ENCODE peak calls at places on chromosomes 11 and 22, in nine cellular contexts. D is lung; P is stimulated activated CD4-positive, alpha-beta T cell treated with anti-CD3 and anti-CD28 coated beads, Interleukin-15, amount 100 ng/mL, for 48 hours; M is mucosa of descending colon; Z is Caki2; Q is astrocyte of the spinal cord; K is A549; T is NCI-H748 treated with DMSO at 0.1 percent for 48 hours; S is CD4-positive, alpha-beta memory T cell. I is an unnamed sample.

GRCh38 chr22:46056169-46057041 is 79.4 kb upstream of the WNT7B start:
- DNase-seq in D (no peak), Q (peak; percentile 60), M (no peak), T (no peak), P (no peak), K (no peak), S (no peak), Z (no peak), I (no peak)

GRCh38 chr22:17192186-17192585 is 27.0 kb downstream of the ADA2 start:
- DNase-seq in Q (no peak), P (no peak), D (no peak), K (no peak), Z (no peak), T (no peak), S (no peak), M (no peak), I (no peak)

GRCh38 chr22:50118557-50119168 is 28.9 kb downstream of the MOV10L1 start:
- DNase-seq in P (no peak), S (no peak), T (no peak), K (peak; percentile 62), Z (no peak), Q (peak; percentile 91), M (no peak), D (peak; percentile 38), I (no peak)

GRCh38 chr22:22884010-22884887 is 3.4 kb upstream of the IGLL5 start:
- DNase-seq in D (peak; percentile 58), M (peak; percentile 84), Q (peak; percentile 13), S (peak; percentile 77), K (peak; percentile 65), Z (peak; percentile 57), P (peak; percentile 59), T (peak; percentile 29), I (peak; percentile 77)

GRCh38 chr22:45413368-45414211 is at the start of the genes RIBC2 and SMC1B:
- DNase-seq in T (peak; percentile 85), P (peak; percentile 86), D (peak; percentile 68), K (peak; percentile 91), M (peak; percentile 82), S (peak; percentile 80), Q (peak; percentile 79), Z (peak; percentile 95), I (peak; percentile 88)

GRCh38 chr11:77300695-77301094 is 791 bp downstream of the GDPD4 start:
- DNase-seq in M (no peak), Z (no peak), P (no peak), K (peak; percentile 13), T (no peak), S (no peak), Q (no peak), D (no peak), I (no peak)

GRCh38 chr11:133007020-133007584 is 525.2 kb downstream of the OPCML start:
- DNase-seq in S (no peak), M (no peak), Q (no peak), P (no peak), T (no peak), D (no peak), Z (no peak), K (no peak), I (no peak)

GRCh38 chr11:83006877-83007330 is 64.8 kb downstream of the RAB30 start:
- DNase-seq in S (no peak), T (no peak), D (no peak), K (no peak), Z (no peak), M (no peak), Q (no peak), P (peak; percentile 4), I (no peak)

GRCh38 chr11:24386551-24387404 is 110.1 kb upstream of the LUZP2 start:
- DNase-seq in S (no peak), M (peak; percentile 5), D (no peak), Z (peak; percentile 14), Q (peak; percentile 50), T (no peak), K (peak; percentile 18), P (no peak), I (no peak)

GRCh38 chr11:93000511-93001476 is 31.3 kb downstream of the MTNR1B start:
- DNase-seq in T (no peak), S (no peak), P (no peak), M (no peak), K (peak; percentile 87), D (no peak), Z (peak; percentile 69), Q (peak; percentile 75), I (no peak)

GRCh38 chr11:2315395-2316168 is 13.8 kb downstream of the TSPAN32 start:
- DNase-seq in P (no peak), Z (no peak), S (no peak), K (no peak), D (no peak), Q (no peak), M (no peak), T (no peak), I (no peak)

GRCh38 chr11:119336744-119337469 is 2.6 kb downstream of the RNF26 start:
- DNase-seq in D (no peak), K (no peak), M (no peak), S (no peak), Q (no peak), Z (no peak), P (no peak), T (no peak), I (no peak)

GRCh38 chr11:12161137-12161536 is 50.7 kb downstream of the MICAL2 start:
- DNase-seq in P (no peak), Z (no peak), S (no peak), Q (no peak), M (no peak), D (no peak), K (no peak), T (no peak), I (no peak)

GRCh38 chr11:88377661-88378060 is 40.1 kb upstream of the CTSC start:
- DNase-seq in M (no peak), P (no peak), S (no peak), T (no peak), Z (no peak), D (no peak), K (no peak), Q (no peak), I (no peak)

GRCh38 chr11:115678942-115679341 is 174.7 kb upstream of the CADM1 start:
- DNase-seq in Z (no peak), T (peak; percentile 44), K (peak; percentile 52), M (peak; percentile 71), D (no peak), Q (no peak), P (no peak), S (no peak), I (no peak)

GRCh38 chr11:44622190-44622650 is 56.8 kb downstream of the CD82 start:
- DNase-seq in K (no peak), Z (no peak), P (no peak), S (no peak), M (peak; percentile 1), D (peak; percentile 22), T (no peak), Q (no peak), I (peak; percentile 5)

GRCh38 chr11:13717331-13717730 is 48.9 kb downstream of the FAR1 start:
- DNase-seq in T (no peak), Z (peak; percentile 3), M (no peak), P (no peak), D (no peak), Q (peak; percentile 70), K (peak; percentile 11), S (no peak), I (no peak)

GRCh38 chr11:80987161-80987560 is 1546.3 kb upstream of the TENM4 start:
- DNase-seq in S (no peak), T (no peak), M (no peak), Z (no peak), P (no peak), K (no peak), Q (no peak), D (no peak), I (no peak)

GRCh38 chr11:120255519-120255866 is 15.6 kb downstream of the POU2F3 start:
- DNase-seq in Z (no peak), K (no peak), M (no peak), S (no peak), T (no peak), D (no peak), Q (no peak), P (no peak), I (no peak)

GRCh38 chr11:115258216-115258615 is 246.0 kb downstream of the CADM1 start:
- DNase-seq in T (no peak), P (no peak), D (no peak), Z (no peak), K (no peak), S (no peak), Q (no peak), M (no peak), I (no peak)

GRCh38 chr11:132992838-132993680 is 539.2 kb downstream of the OPCML start:
- DNase-seq in Q (peak; percentile 8), S (no peak), Z (peak; percentile 0), D (no peak), K (no peak), P (no peak), T (peak; percentile 84), M (no peak), I (no peak)

GRCh38 chr22:46607483-46608114 is 12.6 kb upstream of the GRAMD4 start:
- DNase-seq in Q (no peak), S (no peak), P (no peak), D (peak; percentile 66), M (no peak), T (no peak), K (no peak), Z (no peak), I (no peak)

GRCh38 chr22:41842996-41843970 is 10.4 kb downstream of the SREBF2 start:
- DNase-seq in M (no peak), D (no peak), Q (no peak), S (no peak), K (no peak), Z (no peak), P (no peak), T (no peak), I (no peak)

I was measured in naive thymus-derived CD4-positive, alpha-beta T cell.